ENCODE peak calls at places on chromosomes 4 and X, in four cellular contexts. L is stimulated activated CD8-positive, alpha-beta memory T cell treated with anti-CD3 and anti-CD28 coated beads, Interleukin-4, amount 100 ng/mL, for 24 hours; P is frontal cortex; R is left ventricle myocardium inferior. K is an unnamed sample.

GRCh38 chr4:158211288-158211687 is 1.0 kb downstream of the TMEM144 start:
- DNase-seq in L (no peak), P (no peak), R (no peak), K (no peak)

GRCh38 chr4:168309781-168310180 is 8.8 kb downstream of the DDX60 start:
- DNase-seq in L (no peak), P (no peak), R (no peak), K (no peak)

GRCh38 chrX:136636121-136636520 is 11.8 kb upstream of the CD40LG start:
- DNase-seq in L (no peak), P (no peak), R (no peak), K (no peak)

GRCh38 chr4:27381806-27382205 is 521.2 kb downstream of the STIM2 start:
- DNase-seq in L (no peak), P (no peak), R (no peak), K (no peak)

GRCh38 chr4:59598233-59598618 is 1601.9 kb upstream of the ADGRL3 start:
- DNase-seq in L (no peak), P (no peak), R (no peak), K (no peak)

GRCh38 chr4:2256781-2257191 is 5.1 kb downstream of the MXD4 start:
- DNase-seq in L (no peak), P (peak; percentile 48), R (peak; percentile 56), K (peak; percentile 74)

GRCh38 chrX:79592259-79592658 is 225.1 kb upstream of the ITM2A start:
- DNase-seq in L (no peak), P (no peak), R (no peak), K (no peak)

GRCh38 chrX:16695079-16695676 is 17.3 kb downstream of the CTPS2 start:
- DNase-seq in L (peak; percentile 59), P (no peak), R (peak; percentile 45), K (peak; percentile 84)

GRCh38 chrX:153459976-153460375 is 10.4 kb downstream of the HAUS7 start:
- DNase-seq in L (no peak), P (no peak), R (no peak), K (no peak)

GRCh38 chr4:7957113-7957656 is 17.5 kb upstream of the AFAP1 start:
- DNase-seq in L (no peak), P (no peak), R (no peak), K (peak; percentile 17)

GRCh38 chrX:19024366-19024765 is 40.5 kb upstream of the PHKA2 start:
- DNase-seq in L (no peak), P (no peak), R (no peak), K (no peak)

GRCh38 chr4:77481856-77482255 is 123.8 kb upstream of the CXCL13 start:
- DNase-seq in L (no peak), P (no peak), R (no peak), K (no peak)

GRCh38 chrX:25180242-25180641 is 164.5 kb upstream of the ARX start:
- DNase-seq in L (no peak), P (no peak), R (no peak), K (no peak)

GRCh38 chrX:39614680-39614998 is 483.1 kb downstream of the BCOR start:
- DNase-seq in L (no peak), P (no peak), R (no peak), K (no peak)

GRCh38 chrX:2330910-2331309 is 169.9 kb downstream of the DHRSX start:
- DNase-seq in L (no peak), P (no peak), R (no peak), K (no peak)

GRCh38 chr4:47531241-47531953 is 46.3 kb downstream of the ATP10D start:
- DNase-seq in L (peak; percentile 17), P (no peak), R (no peak), K (peak; percentile 61)

GRCh38 chrX:46577116-46578005 is 3.8 kb downstream of the CHST7 start:
- DNase-seq in L (no peak), P (no peak), R (no peak), K (no peak)

GRCh38 chr4:147103403-147103946 is 157.8 kb upstream of the TTC29 start:
- DNase-seq in L (no peak), P (peak; percentile 14), R (no peak), K (peak; percentile 88)

GRCh38 chrX:13252726-13253125 is 67.1 kb downstream of the ATXN3L start:
- DNase-seq in L (no peak), P (no peak), R (no peak), K (no peak)

GRCh38 chr4:123350726-123351125 is 45.9 kb upstream of the SPRY1 start:
- DNase-seq in L (no peak), P (no peak), R (no peak), K (no peak)

GRCh38 chr4:189773909-189774308 is 166.8 kb upstream of the FRG1 start:
- DNase-seq in L (no peak), P (no peak), R (no peak), K (no peak)

GRCh38 chr4:26173619-26174018 is 147.2 kb upstream of the RBPJ start:
- DNase-seq in L (no peak), P (no peak), R (no peak), K (no peak)

GRCh38 chr4:154489558-154490260 is 1.9 kb downstream of the DCHS2 start:
- DNase-seq in L (no peak), P (peak; percentile 7), R (no peak), K (no peak)

GRCh38 chr4:54487491-54487890 is 170.3 kb upstream of the KIT start:
- DNase-seq in L (no peak), P (no peak), R (no peak), K (no peak)

GRCh38 chr4:81404294-81404693 is 67.4 kb downstream of the RASGEF1B start:
- DNase-seq in L (no peak), P (no peak), R (no peak), K (no peak)

GRCh38 chr4:54548098-54548620 is 109.6 kb upstream of the KIT start:
- DNase-seq in L (no peak), P (no peak), R (no peak), K (no peak)

GRCh38 chr4:48905363-48906015 is 1.1 kb downstream of the OCIAD2 start:
- DNase-seq in L (no peak), P (no peak), R (no peak), K (no peak)

GRCh38 chr4:125315571-125316390 is 1.0 kb downstream of the FAT4 start:
- DNase-seq in L (no peak), P (peak; percentile 37), R (peak; percentile 57), K (peak; percentile 87)

GRCh38 chr4:54541426-54542118 is 116.2 kb upstream of the KIT start:
- DNase-seq in L (no peak), P (no peak), R (no peak), K (no peak)

GRCh38 chrX:27186671-27187070 is 276.5 kb downstream of the PPP4R3C start:
- DNase-seq in L (no peak), P (no peak), R (no peak), K (no peak)

GRCh38 chr4:2135083-2135482 is 76.0 kb downstream of the NAT8L start:
- DNase-seq in L (no peak), P (no peak), R (no peak), K (no peak)

GRCh38 chr4:98642991-98643426 is 15.4 kb downstream of the TSPAN5 start:
- DNase-seq in L (no peak), P (no peak), R (no peak), K (no peak)

GRCh38 chr4:114250439-114250891 is 271.0 kb upstream of the ARSJ start:
- DNase-seq in L (no peak), P (no peak), R (no peak), K (no peak)

GRCh38 chr4:8904041-8904501 is 32.4 kb upstream of the HMX1 start:
- DNase-seq in L (no peak), P (no peak), R (no peak), K (peak; percentile 33)

GRCh38 chr4:115770046-115770543 is 656.7 kb upstream of the NDST4 start:
- DNase-seq in L (no peak), P (no peak), R (no peak), K (no peak)

GRCh38 chrX:22740836-22741235 is 258.9 kb upstream of the DDX53 start:
- DNase-seq in L (no peak), P (no peak), R (no peak), K (no peak)

GRCh38 chrX:48833531-48834138 is 1.8 kb downstream of the PCSK1N start:
- DNase-seq in L (no peak), P (no peak), R (no peak), K (no peak)

GRCh38 chrX:136159615-136160025 is 12.3 kb downstream of the FHL1 start:
- DNase-seq in L (no peak), P (no peak), R (no peak), K (no peak)